ENCODE peak calls at places on chromosome 12, in nine cellular contexts. I is RWPE2; G is effector memory CD4-positive, alpha-beta T cell; J is astrocyte; V is stomach; C is thoracic aorta; T is left lung; H is mesenchymal stem cell; Z is CD8-positive, alpha-beta T cell. E is an unnamed sample.

GRCh38 chr12:92442782-92443181 is 260.0 kb upstream of the PLEKHG7 start:
- DNase-seq in V (no peak), J (no peak), G (no peak), H (no peak), T (no peak), Z (no peak), I (no peak), C (no peak), E (no peak)

GRCh38 chr12:87960557-87960956 is 68.6 kb downstream of the C12orf50 start:
- DNase-seq in T (no peak), J (no peak), I (no peak), C (no peak), Z (no peak), G (no peak), V (no peak), H (no peak), E (no peak)

GRCh38 chr12:124558298-124558697 is 9.1 kb downstream of the NCOR2 start:
- DNase-seq in I (no peak), G (no peak), J (no peak), V (no peak), H (no peak), T (peak; percentile 20), Z (no peak), C (no peak), E (no peak)

GRCh38 chr12:71128191-71128590 is 29.6 kb downstream of the TSPAN8 start:
- DNase-seq in Z (no peak), H (no peak), C (no peak), V (no peak), J (peak; percentile 13), T (peak; percentile 55), G (no peak), I (no peak), E (no peak)

GRCh38 chr12:124720687-124721500 is 142.8 kb downstream of the SCARB1 start:
- DNase-seq in J (peak; percentile 83), I (no peak), H (peak; percentile 82), C (no peak), Z (no peak), T (no peak), G (no peak), V (peak; percentile 68), E (no peak)

GRCh38 chr12:64335886-64336466 is 54.6 kb downstream of the C12orf56 start:
- DNase-seq in H (no peak), V (no peak), Z (no peak), J (no peak), C (no peak), T (no peak), G (no peak), I (no peak), E (no peak)

GRCh38 chr12:27355979-27356378 is 23.3 kb downstream of the BMAL2 start:
- DNase-seq in I (no peak), G (no peak), T (no peak), V (no peak), Z (no peak), C (no peak), H (no peak), J (no peak), E (no peak)

GRCh38 chr12:4859478-4860210 is 50.1 kb upstream of the KCNA1 start:
- DNase-seq in I (no peak), V (no peak), H (peak; percentile 6), C (no peak), G (no peak), Z (no peak), T (no peak), J (no peak), E (no peak)

GRCh38 chr12:64611430-64612286 is 1.4 kb downstream of the RASSF3 start:
- DNase-seq in G (no peak), J (peak; percentile 22), H (peak; percentile 52), T (no peak), C (no peak), Z (no peak), V (peak; percentile 64), I (no peak), E (peak; percentile 41)

GRCh38 chr12:85866929-85867776 is 6.9 kb upstream of the NTS start:
- DNase-seq in I (no peak), H (peak; percentile 61), G (no peak), Z (no peak), C (no peak), V (no peak), T (no peak), J (peak; percentile 44), E (no peak)

GRCh38 chr12:62917066-62917465 is 17.9 kb downstream of the PPM1H start:
- DNase-seq in I (no peak), T (no peak), V (no peak), J (no peak), G (no peak), C (no peak), H (no peak), Z (no peak), E (no peak)
- H3K27ac ChIP-seq in I (no peak overlapping the region), T (no peak overlapping the region), V (no peak overlapping the region), J (no peak overlapping the region), G (no peak overlapping the region), C (no peak overlapping the region), H (no peak overlapping the region), Z (no peak overlapping the region), E (no peak overlapping the region)

GRCh38 chr12:6374781-6375150 is 597 bp downstream of the SCNN1A start:
- DNase-seq in J (no peak), V (no peak), G (no peak), C (no peak), T (peak; percentile 26), Z (no peak), H (no peak), I (no peak), E (no peak)
- H3K4me3 ChIP-seq in J (no peak overlapping the region), V (peak overlapping the region; percentile 50), G (no peak overlapping the region), C (no peak overlapping the region), T (peak overlapping the region; percentile 48), Z (no peak overlapping the region), H (no peak overlapping the region), I (peak overlapping the region; percentile 61), E (no peak overlapping the region)

DNA sequence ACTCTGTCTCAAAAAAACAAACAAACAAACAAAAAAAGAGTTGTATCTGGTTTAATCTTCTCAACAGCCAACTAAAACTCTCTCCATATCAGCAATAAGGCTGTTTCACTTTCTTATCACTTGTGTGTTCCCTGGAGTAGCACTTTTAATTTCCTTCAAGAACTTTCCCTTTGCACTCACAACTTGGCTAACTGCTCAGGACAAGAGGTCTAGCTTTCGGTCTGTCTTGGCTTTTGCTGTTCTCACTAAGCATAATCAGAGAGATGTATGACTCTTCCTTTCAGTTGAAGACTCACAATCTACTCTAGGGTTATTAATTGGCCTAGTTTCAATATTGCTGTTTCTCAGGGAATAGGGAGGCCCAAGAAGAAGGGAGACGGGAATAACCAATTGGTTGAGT is 12.3 kb downstream of the NEMP1 start:
- DNase-seq in C (no peak), J (no peak), H (no peak), Z (no peak), T (no peak), V (no peak), G (no peak), I (no peak), E (no peak)
- H3K36me3 ChIP-seq in C (peaks cover 3% of the 10 kb centered on the region), J (peaks cover 8% of the 10 kb centered on the region), H (peaks cover 49% of the 10 kb centered on the region), Z (peaks cover 5% of the 10 kb centered on the region), T (no peaks in the 10 kb centered on the region), V (no peaks in the 10 kb centered on the region), G (peaks cover 4% of the 10 kb centered on the region), I (peaks cover 87% of the 10 kb centered on the region), E (peaks cover 12% of the 10 kb centered on the region)

GRCh38 chr12:69600804-69601203 is 9.9 kb downstream of the LRRC10 start:
- DNase-seq in G (no peak), H (no peak), I (no peak), Z (no peak), C (no peak), V (no peak), J (no peak), T (no peak), E (no peak)
- H3K27ac ChIP-seq in G (no peak overlapping the region), H (no peak overlapping the region), I (no peak overlapping the region), Z (no peak overlapping the region), C (no peak overlapping the region), V (no peak overlapping the region), J (no peak overlapping the region), T (no peak overlapping the region), E (no peak overlapping the region)

DNA sequence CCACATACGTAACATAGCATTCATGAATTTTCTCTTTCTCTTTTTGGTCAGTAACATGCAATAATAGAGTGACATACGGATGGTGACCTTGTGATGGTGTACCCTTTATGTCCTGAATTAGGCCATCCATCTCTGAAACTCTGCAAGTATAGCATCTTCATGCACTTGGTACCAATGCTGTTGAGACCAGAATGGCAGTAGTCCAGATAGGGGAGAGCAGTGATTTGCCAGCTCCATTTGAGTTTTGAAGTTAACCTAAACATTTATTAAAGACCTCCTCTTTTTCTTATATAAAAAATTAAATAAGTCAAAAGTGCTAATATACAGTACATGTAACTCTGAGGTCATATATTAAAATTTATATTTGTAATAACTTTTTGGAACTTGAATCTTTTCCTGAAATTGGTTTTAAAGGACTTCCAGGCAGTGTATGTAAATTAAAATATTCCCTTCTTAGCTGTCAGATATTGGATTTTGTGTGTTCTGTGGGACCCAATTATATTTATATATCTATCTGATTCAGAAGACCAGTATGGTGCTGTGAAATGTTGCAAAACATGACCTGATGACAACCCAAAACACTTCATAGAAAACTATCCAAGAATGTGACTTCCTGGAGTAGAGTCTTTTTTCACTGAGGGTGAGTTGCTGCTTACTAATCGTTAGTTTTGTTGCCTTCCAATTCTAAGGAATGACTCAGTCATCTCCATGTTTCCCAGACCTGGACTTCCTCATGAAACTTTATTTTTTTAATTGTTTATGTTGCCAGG is 3.5 kb downstream of the ELK3 start:
- DNase-seq in G (no peak), Z (no peak), H (peak; percentile 93), T (no peak), V (no peak), J (peak; percentile 97), C (no peak), I (no peak), E (no peak)
- H3K4me3 ChIP-seq in G (peak overlapping the region; percentile 60), Z (no peak overlapping the region), H (peak overlapping the region; percentile 80), T (peak overlapping the region; percentile 2), V (no peak overlapping the region), J (peak overlapping the region; percentile 94), C (no peak overlapping the region), I (no peak overlapping the region), E (peak overlapping the region; percentile 11)

GRCh38 chr12:119835068-119835467 is 42.1 kb downstream of the CIT start:
- DNase-seq in J (no peak), G (no peak), C (no peak), H (peak; percentile 9), V (no peak), T (no peak), I (no peak), Z (no peak), E (no peak)
- H3K36me3 ChIP-seq in J (no peaks in the 10 kb centered on the region), G (no peaks in the 10 kb centered on the region), C (no peaks in the 10 kb centered on the region), H (no peaks in the 10 kb centered on the region), V (no peaks in the 10 kb centered on the region), T (no peaks in the 10 kb centered on the region), I (peaks cover 18% of the 10 kb centered on the region), Z (no peaks in the 10 kb centered on the region), E (no peaks in the 10 kb centered on the region)

GRCh38 chr12:46246021-46246700 is 22.7 kb downstream of the SLC38A1 start:
- DNase-seq in I (no peak), V (no peak), C (no peak), T (no peak), J (no peak), Z (peak; percentile 29), G (no peak), H (no peak), E (no peak)
- H3K27ac ChIP-seq in I (no peak overlapping the region), V (no peak overlapping the region), C (no peak overlapping the region), T (no peak overlapping the region), J (no peak overlapping the region), Z (no peak overlapping the region), G (no peak overlapping the region), H (no peak overlapping the region), E (no peak overlapping the region)

GRCh38 chr12:57577981-57578758 is 12.8 kb upstream of the PIP4K2C start:
- DNase-seq in H (no peak), T (no peak), V (no peak), G (no peak), C (no peak), J (no peak), I (no peak), Z (no peak), E (no peak)
- H3K4me3 ChIP-seq in H (no peak overlapping the region), T (no peak overlapping the region), V (no peak overlapping the region), G (no peak overlapping the region), C (no peak overlapping the region), J (no peak overlapping the region), I (no peak overlapping the region), Z (no peak overlapping the region), E (no peak overlapping the region)

E was measured in naive thymus-derived CD4-positive, alpha-beta T cell.